ENCODE peak calls at places on chromosomes 3 and 15, in nine cellular contexts. One of them, this sample, is unnamed.

GRCh38 chr15:57183614-57184344 is 192.5 kb upstream of the CGNL1 start:
- DNase-seq in cardiac muscle cell: no peak
- DNase-seq in sigmoid colon: no peak
- DNase-seq in mesendoderm: no peak
- DNase-seq in left ventricle myocardium inferior: no peak
- DNase-seq in HepG2: peak; percentile 13
- DNase-seq in K562: no peak
- DNase-seq in stomach: no peak
- DNase-seq in SK-N-SH: no peak
- DNase-seq in this sample: peak; percentile 8

GRCh38 chr15:45181491-45182285 is 6.1 kb downstream of the SHF start:
- DNase-seq in cardiac muscle cell: no peak
- DNase-seq in sigmoid colon: no peak
- DNase-seq in mesendoderm: no peak
- DNase-seq in left ventricle myocardium inferior: no peak
- DNase-seq in HepG2: no peak
- DNase-seq in K562: no peak
- DNase-seq in stomach: no peak
- DNase-seq in SK-N-SH: peak; percentile 64
- DNase-seq in this sample: no peak

GRCh38 chr3:138493804-138494606 is 59.6 kb downstream of the ESYT3 start:
- DNase-seq in cardiac muscle cell: no peak
- DNase-seq in sigmoid colon: no peak
- DNase-seq in mesendoderm: no peak
- DNase-seq in left ventricle myocardium inferior: no peak
- DNase-seq in HepG2: no peak
- DNase-seq in K562: no peak
- DNase-seq in stomach: no peak
- DNase-seq in SK-N-SH: no peak
- DNase-seq in this sample: no peak

GRCh38 chr3:137460944-137461343 is 303.2 kb upstream of the SOX14 start:
- DNase-seq in cardiac muscle cell: no peak
- DNase-seq in sigmoid colon: no peak
- DNase-seq in mesendoderm: no peak
- DNase-seq in left ventricle myocardium inferior: no peak
- DNase-seq in HepG2: no peak
- DNase-seq in K562: no peak
- DNase-seq in stomach: no peak
- DNase-seq in SK-N-SH: no peak
- DNase-seq in this sample: no peak

GRCh38 chr3:49013738-49014660 is 4.4 kb downstream of the DALRD3 start:
- DNase-seq in cardiac muscle cell: peak; percentile 42
- DNase-seq in sigmoid colon: no peak
- DNase-seq in mesendoderm: peak; percentile 89
- DNase-seq in left ventricle myocardium inferior: no peak
- DNase-seq in HepG2: peak; percentile 59
- DNase-seq in K562: peak; percentile 20
- DNase-seq in stomach: peak; percentile 66
- DNase-seq in SK-N-SH: peak; percentile 72
- DNase-seq in this sample: peak; percentile 69

GRCh38 chr3:177538064-177538742 is 340.9 kb upstream of the TBL1XR1 start:
- DNase-seq in cardiac muscle cell: no peak
- DNase-seq in sigmoid colon: no peak
- DNase-seq in mesendoderm: no peak
- DNase-seq in left ventricle myocardium inferior: peak; percentile 49
- DNase-seq in HepG2: no peak
- DNase-seq in K562: no peak
- DNase-seq in stomach: no peak
- DNase-seq in SK-N-SH: peak; percentile 22
- DNase-seq in this sample: no peak

GRCh38 chr15:100383302-100384107 is 41.7 kb upstream of the ADAMTS17 start:
- DNase-seq in cardiac muscle cell: peak; percentile 8
- DNase-seq in sigmoid colon: no peak
- DNase-seq in mesendoderm: peak; percentile 67
- DNase-seq in left ventricle myocardium inferior: no peak
- DNase-seq in HepG2: peak; percentile 41
- DNase-seq in K562: no peak
- DNase-seq in stomach: no peak
- DNase-seq in SK-N-SH: peak; percentile 45
- DNase-seq in this sample: peak; percentile 11

GRCh38 chr3:181782306-181782924 is 70.7 kb downstream of the SOX2 start:
- DNase-seq in cardiac muscle cell: no peak
- DNase-seq in sigmoid colon: no peak
- DNase-seq in mesendoderm: peak; percentile 85
- DNase-seq in left ventricle myocardium inferior: no peak
- DNase-seq in HepG2: no peak
- DNase-seq in K562: no peak
- DNase-seq in stomach: no peak
- DNase-seq in SK-N-SH: no peak
- DNase-seq in this sample: no peak

GRCh38 chr15:69976366-69976994 is 121.2 kb downstream of the TLE3 start:
- DNase-seq in cardiac muscle cell: peak; percentile 90
- DNase-seq in sigmoid colon: no peak
- DNase-seq in mesendoderm: peak; percentile 70
- DNase-seq in left ventricle myocardium inferior: no peak
- DNase-seq in HepG2: peak; percentile 21
- DNase-seq in K562: peak; percentile 41
- DNase-seq in stomach: no peak
- DNase-seq in SK-N-SH: no peak
- DNase-seq in this sample: no peak

GRCh38 chr15:44593042-44593736 is 56.2 kb downstream of the EIF3J start:
- DNase-seq in cardiac muscle cell: no peak
- DNase-seq in sigmoid colon: no peak
- DNase-seq in mesendoderm: no peak
- DNase-seq in left ventricle myocardium inferior: no peak
- DNase-seq in HepG2: no peak
- DNase-seq in K562: no peak
- DNase-seq in stomach: no peak
- DNase-seq in SK-N-SH: peak; percentile 15
- DNase-seq in this sample: no peak

GRCh38 chr15:38992541-38993334 is 428.1 kb upstream of the RASGRP1 start:
- DNase-seq in cardiac muscle cell: peak; percentile 55
- DNase-seq in sigmoid colon: no peak
- DNase-seq in mesendoderm: no peak
- DNase-seq in left ventricle myocardium inferior: no peak
- DNase-seq in HepG2: no peak
- DNase-seq in K562: no peak
- DNase-seq in stomach: no peak
- DNase-seq in SK-N-SH: no peak
- DNase-seq in this sample: no peak

GRCh38 chr15:38991701-38992100 is 427.1 kb upstream of the RASGRP1 start:
- DNase-seq in cardiac muscle cell: peak; percentile 4
- DNase-seq in sigmoid colon: no peak
- DNase-seq in mesendoderm: peak; percentile 13
- DNase-seq in left ventricle myocardium inferior: no peak
- DNase-seq in HepG2: no peak
- DNase-seq in K562: no peak
- DNase-seq in stomach: no peak
- DNase-seq in SK-N-SH: no peak
- DNase-seq in this sample: no peak

GRCh38 chr15:38994310-38994709 is 429.7 kb upstream of the RASGRP1 start:
- DNase-seq in cardiac muscle cell: no peak
- DNase-seq in sigmoid colon: no peak
- DNase-seq in mesendoderm: no peak
- DNase-seq in left ventricle myocardium inferior: no peak
- DNase-seq in HepG2: peak; percentile 34
- DNase-seq in K562: no peak
- DNase-seq in stomach: no peak
- DNase-seq in SK-N-SH: no peak
- DNase-seq in this sample: no peak

GRCh38 chr15:39000008-39000734 is 435.6 kb upstream of the RASGRP1 start:
- DNase-seq in cardiac muscle cell: no peak
- DNase-seq in sigmoid colon: no peak
- DNase-seq in mesendoderm: no peak
- DNase-seq in left ventricle myocardium inferior: no peak
- DNase-seq in HepG2: no peak
- DNase-seq in K562: no peak
- DNase-seq in stomach: no peak
- DNase-seq in SK-N-SH: no peak
- DNase-seq in this sample: no peak

DNA sequence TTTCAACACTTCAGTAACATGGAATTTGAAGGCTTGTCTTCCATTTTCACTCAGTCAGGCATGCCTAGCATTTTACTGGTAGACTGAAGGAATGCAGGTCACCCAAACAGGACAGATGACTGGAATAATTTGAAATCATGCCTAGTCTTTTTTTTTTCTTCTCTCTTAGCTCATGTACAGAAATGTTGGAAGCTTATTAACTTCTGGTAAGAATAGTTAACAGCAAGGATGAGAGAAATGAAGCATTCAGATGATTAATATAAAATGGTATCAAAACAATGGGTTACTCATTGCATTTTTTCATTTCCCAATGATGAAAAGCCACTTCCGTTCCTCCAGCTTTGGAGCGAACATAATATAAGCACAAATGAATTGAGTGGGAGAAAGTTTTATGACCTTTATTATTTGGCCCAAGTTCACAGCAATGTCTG is 431.5 kb upstream of the RASGRP1 start:
- DNase-seq in cardiac muscle cell: no peak
- DNase-seq in sigmoid colon: no peak
- DNase-seq in mesendoderm: no peak
- DNase-seq in left ventricle myocardium inferior: no peak
- DNase-seq in HepG2: no peak
- DNase-seq in K562: no peak
- DNase-seq in stomach: no peak
- DNase-seq in SK-N-SH: no peak
- DNase-seq in this sample: no peak
- H3K27ac ChIP-seq in cardiac muscle cell: no peak overlapping the region
- H3K27ac ChIP-seq in sigmoid colon: peak overlapping the region; percentile 33
- H3K27ac ChIP-seq in mesendoderm: no peak overlapping the region
- H3K27ac ChIP-seq in left ventricle myocardium inferior: peak overlapping the region; percentile 2
- H3K27ac ChIP-seq in HepG2: no peak overlapping the region
- H3K27ac ChIP-seq in K562: no peak overlapping the region
- H3K27ac ChIP-seq in stomach: no peak overlapping the region
- H3K27ac ChIP-seq in SK-N-SH: peak overlapping the region; percentile 77
- H3K27ac ChIP-seq in this sample: no peak overlapping the region

GRCh38 chr15:81820236-81820635 is 225.6 kb downstream of the MEX3B start:
- DNase-seq in cardiac muscle cell: no peak
- DNase-seq in sigmoid colon: no peak
- DNase-seq in mesendoderm: no peak
- DNase-seq in left ventricle myocardium inferior: no peak
- DNase-seq in HepG2: no peak
- DNase-seq in K562: no peak
- DNase-seq in stomach: no peak
- DNase-seq in SK-N-SH: no peak
- DNase-seq in this sample: no peak
- H3K4me1 ChIP-seq in cardiac muscle cell: no peaks in the 10 kb centered on the region
- H3K4me1 ChIP-seq in sigmoid colon: no peaks in the 10 kb centered on the region
- H3K4me1 ChIP-seq in mesendoderm: no peaks in the 10 kb centered on the region
- H3K4me1 ChIP-seq in left ventricle myocardium inferior: no peaks in the 10 kb centered on the region
- H3K4me1 ChIP-seq in HepG2: no peaks in the 10 kb centered on the region
- H3K4me1 ChIP-seq in K562: no peaks in the 10 kb centered on the region
- H3K4me1 ChIP-seq in stomach: no peaks in the 10 kb centered on the region
- H3K4me1 ChIP-seq in SK-N-SH: no peaks in the 10 kb centered on the region
- H3K4me1 ChIP-seq in this sample: no peaks in the 10 kb centered on the region

DNA sequence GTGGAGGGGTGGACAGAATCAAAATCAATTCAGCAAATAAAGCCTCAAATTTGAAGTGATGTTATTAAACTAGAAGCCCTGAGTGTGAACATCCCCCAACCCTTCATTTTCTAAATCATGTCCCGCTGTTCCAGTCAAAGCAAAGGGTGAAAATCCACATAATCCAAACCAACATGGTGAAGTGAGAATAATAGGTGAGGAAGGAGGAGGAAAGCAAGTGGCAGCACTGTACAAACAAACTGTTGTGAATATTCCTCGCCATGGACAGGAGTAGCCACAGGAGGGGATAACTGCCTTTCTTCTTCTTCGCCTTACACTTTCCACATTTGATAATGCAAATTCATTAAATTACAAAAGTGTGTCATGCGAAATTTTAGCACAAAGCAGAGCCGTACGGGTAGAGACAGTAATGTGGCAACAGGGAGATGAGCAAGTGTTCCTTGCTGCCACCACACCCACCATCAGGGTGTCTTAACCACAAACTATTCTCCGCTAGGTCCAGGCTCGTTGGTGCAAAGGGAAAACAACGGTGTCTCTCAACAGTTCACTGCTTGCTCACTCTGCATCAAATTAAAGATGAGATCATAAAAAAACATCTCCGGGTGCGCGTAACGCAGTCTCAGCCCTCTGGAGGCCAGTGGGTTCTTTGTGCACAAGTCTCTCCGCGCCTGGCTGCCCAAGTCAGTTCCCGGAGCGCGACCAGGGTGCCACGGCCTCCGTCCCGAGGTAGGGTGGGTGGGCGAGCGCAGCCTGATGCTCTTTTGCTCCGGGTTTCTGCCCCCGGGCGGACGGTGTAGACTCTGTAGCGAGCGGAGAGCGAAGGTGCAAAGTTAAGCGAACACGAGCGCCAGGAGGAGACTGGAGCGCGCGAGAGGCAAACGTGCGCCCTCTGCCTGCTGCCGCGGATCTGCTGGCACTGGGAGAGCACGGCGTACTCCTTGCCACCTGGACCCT is 6.7 kb downstream of the EPHA3 start:
- DNase-seq in cardiac muscle cell: peak; percentile 84
- DNase-seq in sigmoid colon: peak; percentile 76
- DNase-seq in mesendoderm: peak; percentile 88
- DNase-seq in left ventricle myocardium inferior: peak; percentile 70
- DNase-seq in HepG2: peak; percentile 20
- DNase-seq in K562: no peak
- DNase-seq in stomach: peak; percentile 63
- DNase-seq in SK-N-SH: peak; percentile 37
- DNase-seq in this sample: peak; percentile 40
- H3K4me3 ChIP-seq in cardiac muscle cell: peak overlapping the region; percentile 48
- H3K4me3 ChIP-seq in sigmoid colon: peak overlapping the region; percentile 49
- H3K4me3 ChIP-seq in mesendoderm: peak overlapping the region; percentile 29
- H3K4me3 ChIP-seq in left ventricle myocardium inferior: peak overlapping the region; percentile 67
- H3K4me3 ChIP-seq in HepG2: peak overlapping the region; percentile 23
- H3K4me3 ChIP-seq in K562: no peak overlapping the region
- H3K4me3 ChIP-seq in stomach: peak overlapping the region; percentile 42
- H3K4me3 ChIP-seq in SK-N-SH: peak overlapping the region; percentile 27
- H3K4me3 ChIP-seq in this sample: peak overlapping the region; percentile 28

GRCh38 chr3:87696276-87697013 is 362.4 kb downstream of the CGGBP1 start:
- DNase-seq in cardiac muscle cell: no peak
- DNase-seq in sigmoid colon: no peak
- DNase-seq in mesendoderm: no peak
- DNase-seq in left ventricle myocardium inferior: no peak
- DNase-seq in HepG2: peak; percentile 2
- DNase-seq in K562: no peak
- DNase-seq in stomach: no peak
- DNase-seq in SK-N-SH: no peak
- DNase-seq in this sample: no peak
- H3K27ac ChIP-seq in cardiac muscle cell: no peak overlapping the region
- H3K27ac ChIP-seq in sigmoid colon: no peak overlapping the region
- H3K27ac ChIP-seq in mesendoderm: no peak overlapping the region
- H3K27ac ChIP-seq in left ventricle myocardium inferior: no peak overlapping the region
- H3K27ac ChIP-seq in HepG2: no peak overlapping the region
- H3K27ac ChIP-seq in K562: no peak overlapping the region
- H3K27ac ChIP-seq in stomach: no peak overlapping the region
- H3K27ac ChIP-seq in SK-N-SH: no peak overlapping the region
- H3K27ac ChIP-seq in this sample: no peak overlapping the region

DNA sequence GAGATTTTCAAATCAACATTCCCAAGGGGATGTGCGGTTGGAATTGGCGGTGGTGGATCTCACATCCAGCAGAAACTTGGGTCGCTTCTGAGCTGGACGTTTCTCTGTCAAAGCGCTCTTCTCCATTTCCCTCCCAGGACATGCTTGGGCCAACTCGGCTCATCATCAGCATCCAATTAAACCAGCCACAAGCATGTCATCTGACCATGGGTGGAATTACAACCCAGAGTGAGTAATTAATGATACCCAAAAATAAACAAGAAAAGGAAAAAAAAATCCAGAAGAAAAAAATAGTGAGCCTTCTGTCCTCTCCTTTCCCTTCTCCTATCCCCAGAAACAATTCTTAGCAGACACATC is 111.2 kb downstream of the XXYLT1 start:
- DNase-seq in cardiac muscle cell: no peak
- DNase-seq in sigmoid colon: no peak
- DNase-seq in mesendoderm: no peak
- DNase-seq in left ventricle myocardium inferior: no peak
- DNase-seq in HepG2: no peak
- DNase-seq in K562: no peak
- DNase-seq in stomach: no peak
- DNase-seq in SK-N-SH: no peak
- DNase-seq in this sample: no peak
- H3K4me1 ChIP-seq in cardiac muscle cell: peaks cover 16% of the 10 kb centered on the region
- H3K4me1 ChIP-seq in sigmoid colon: peaks cover 47% of the 10 kb centered on the region
- H3K4me1 ChIP-seq in mesendoderm: peaks cover 7% of the 10 kb centered on the region
- H3K4me1 ChIP-seq in left ventricle myocardium inferior: peaks cover 68% of the 10 kb centered on the region
- H3K4me1 ChIP-seq in HepG2: peaks cover 100% of the 10 kb centered on the region
- H3K4me1 ChIP-seq in K562: peaks cover 40% of the 10 kb centered on the region
- H3K4me1 ChIP-seq in stomach: peaks cover 64% of the 10 kb centered on the region
- H3K4me1 ChIP-seq in SK-N-SH: peaks cover 72% of the 10 kb centered on the region
- H3K4me1 ChIP-seq in this sample: peaks cover 4% of the 10 kb centered on the region

This sample was measured in small intestine.